ENCODE peak calls at places on chromosomes 3 and 15, in seven cellular contexts. J is Calu3, C is GM20000, Z is A549, V is PC-9, D is psoas muscle, T is cardiac fibroblast. S is an unnamed sample.
A peak's percentile ranks its signal among the peaks of the same experiment; 100 is the strongest.

GRCh38 chr3:62370112-62371031 is 3.0 kb downstream of the FEZF2 start:
- DNase-seq in J (no peak), C (peak; percentile 20), Z (no peak), V (no peak), D (no peak), T (no peak), S (no peak)

GRCh38 chr15:73826711-73827243 is 46.6 kb upstream of the TBC1D21 start:
- DNase-seq in J (no peak), C (no peak), Z (no peak), V (no peak), D (no peak), T (no peak), S (no peak)

GRCh38 chr15:79901958-79902357 is 5.1 kb upstream of the MTHFS start:
- DNase-seq in J (no peak), C (no peak), Z (no peak), V (no peak), D (no peak), T (peak; percentile 56), S (no peak)

GRCh38 chr3:171890398-171890797 is 47.2 kb downstream of the TMEM212 start:
- DNase-seq in J (peak; percentile 30), C (no peak), Z (no peak), V (no peak), D (no peak), T (no peak), S (no peak)

GRCh38 chr3:14410501-14411165 is 8.2 kb downstream of the SLC6A6 start:
- DNase-seq in J (peak; percentile 62), C (no peak), Z (peak; percentile 98), V (peak; percentile 93), D (peak; percentile 62), T (peak; percentile 92), S (no peak)

GRCh38 chr3:5009506-5010100 is 30.4 kb downstream of the BHLHE40 start:
- DNase-seq in J (no peak), C (no peak), Z (no peak), V (no peak), D (no peak), T (no peak), S (no peak)

GRCh38 chr3:124142389-124142970 is 150.6 kb upstream of the ROPN1 start:
- DNase-seq in J (no peak), C (no peak), Z (no peak), V (no peak), D (no peak), T (no peak), S (peak; percentile 10)

GRCh38 chr3:183427206-183428139 is 946 bp downstream of the MCF2L2 start:
- DNase-seq in J (no peak), C (peak; percentile 36), Z (no peak), V (no peak), D (no peak), T (no peak), S (no peak)

GRCh38 chr3:146503459-146504202 is 34.3 kb upstream of the PLSCR2 start:
- DNase-seq in J (peak; percentile 88), C (peak; percentile 61), Z (peak; percentile 88), V (peak; percentile 93), D (no peak), T (peak; percentile 98), S (peak; percentile 62)

GRCh38 chr3:87045473-87045872 is 54.5 kb upstream of the VGLL3 start:
- DNase-seq in J (no peak), C (no peak), Z (no peak), V (no peak), D (no peak), T (no peak), S (no peak)

GRCh38 chr15:99493461-99493860 is 72.3 kb upstream of the MEF2A start:
- DNase-seq in J (no peak), C (no peak), Z (no peak), V (no peak), D (no peak), T (no peak), S (no peak)

GRCh38 chr15:75104804-75105557 is 81.6 kb downstream of the PPCDC start:
- DNase-seq in J (peak; percentile 93), C (peak; percentile 79), Z (peak; percentile 93), V (peak; percentile 98), D (no peak), T (peak; percentile 99), S (peak; percentile 83)

GRCh38 chr3:197494366-197495058 is 61.3 kb downstream of the BDH1 start:
- DNase-seq in J (peak; percentile 39), C (no peak), Z (peak; percentile 38), V (peak; percentile 53), D (no peak), T (peak; percentile 54), S (no peak)

GRCh38 chr3:18044191-18044590 is 301.8 kb upstream of the TBC1D5 start:
- DNase-seq in J (no peak), C (no peak), Z (no peak), V (no peak), D (no peak), T (no peak), S (no peak)

GRCh38 chr15:23422946-23423708 is 23.9 kb downstream of the GOLGA6L2 start:
- DNase-seq in J (no peak), C (no peak), Z (peak; percentile 69), V (no peak), D (no peak), T (peak; percentile 7), S (no peak)

GRCh38 chr3:10444511-10444910 is 60.9 kb downstream of the ATP2B2 start:
- DNase-seq in J (no peak), C (no peak), Z (no peak), V (no peak), D (no peak), T (no peak), S (no peak)

GRCh38 chr15:48592221-48592731 is 53.2 kb downstream of the FBN1 start:
- DNase-seq in J (no peak), C (no peak), Z (peak; percentile 9), V (peak; percentile 65), D (no peak), T (peak; percentile 97), S (no peak)

GRCh38 chr15:66145242-66146182 is 108.0 kb downstream of the MEGF11 start:
- DNase-seq in J (no peak), C (no peak), Z (no peak), V (no peak), D (no peak), T (no peak), S (no peak)

GRCh38 chr3:36403661-36404060 is 23.4 kb downstream of the STAC start:
- DNase-seq in J (no peak), C (no peak), Z (no peak), V (no peak), D (no peak), T (peak; percentile 31), S (no peak)

GRCh38 chr3:36405193-36405592 is 24.9 kb downstream of the STAC start:
- DNase-seq in J (no peak), C (no peak), Z (no peak), V (no peak), D (no peak), T (no peak), S (no peak)

GRCh38 chr3:36409862-36410261 is 29.6 kb downstream of the STAC start:
- DNase-seq in J (no peak), C (no peak), Z (no peak), V (no peak), D (no peak), T (no peak), S (no peak)

DNA sequence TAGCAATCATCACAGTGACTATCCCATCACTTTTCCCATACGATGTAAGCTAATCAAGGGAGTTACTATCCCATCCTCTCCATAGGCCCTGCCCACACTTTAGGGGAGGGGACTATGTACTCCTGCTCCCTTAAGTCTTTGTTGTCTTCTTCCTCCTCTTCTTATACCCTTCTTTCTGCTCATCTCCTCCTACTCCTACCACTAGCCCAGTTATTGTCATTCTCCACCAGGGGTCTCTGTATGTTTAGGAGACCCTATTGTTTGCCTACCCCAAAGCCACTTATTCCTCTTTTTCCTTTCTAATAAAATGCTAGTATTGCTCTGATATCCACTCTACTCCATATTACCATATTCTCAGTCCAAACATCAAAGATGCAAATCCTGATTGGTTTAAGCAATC is 27.8 kb downstream of the STAC start:
- DNase-seq in J (no peak), C (no peak), Z (no peak), V (no peak), D (no peak), T (peak; percentile 5), S (no peak)
- TF ChIP-seq CTCF in J (no peak), C (no peak), Z (peak; percentile 13), V (peak; percentile 15), D (no peak), T (no peak), S (no peak)

DNA sequence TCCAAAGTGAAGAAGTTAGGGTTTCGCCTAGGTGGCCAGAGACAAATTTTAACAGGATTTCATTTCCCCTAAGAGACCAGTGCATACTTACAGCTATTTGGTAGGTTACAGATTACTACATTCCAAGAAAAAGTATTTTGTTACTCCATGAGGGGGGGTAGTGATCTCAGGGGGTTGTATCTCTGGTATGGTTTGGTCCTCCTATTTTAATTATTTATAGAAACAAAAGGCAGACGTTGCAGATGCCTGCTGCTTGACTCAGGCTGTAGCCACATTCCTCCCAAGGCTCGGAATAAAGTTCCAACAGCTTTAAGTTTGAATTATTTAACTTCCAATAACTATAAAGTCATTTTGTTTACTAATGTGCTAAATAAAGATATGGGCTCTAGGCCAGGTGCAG is 1.3 kb upstream of the TRIM59 start:
- DNase-seq in J (no peak), C (no peak), Z (no peak), V (no peak), D (no peak), T (peak; percentile 90), S (no peak)
- TF ChIP-seq CTCF in J (no peak), C (no peak), Z (no peak), V (no peak), D (no peak), T (peak; percentile 21), S (no peak)

DNA sequence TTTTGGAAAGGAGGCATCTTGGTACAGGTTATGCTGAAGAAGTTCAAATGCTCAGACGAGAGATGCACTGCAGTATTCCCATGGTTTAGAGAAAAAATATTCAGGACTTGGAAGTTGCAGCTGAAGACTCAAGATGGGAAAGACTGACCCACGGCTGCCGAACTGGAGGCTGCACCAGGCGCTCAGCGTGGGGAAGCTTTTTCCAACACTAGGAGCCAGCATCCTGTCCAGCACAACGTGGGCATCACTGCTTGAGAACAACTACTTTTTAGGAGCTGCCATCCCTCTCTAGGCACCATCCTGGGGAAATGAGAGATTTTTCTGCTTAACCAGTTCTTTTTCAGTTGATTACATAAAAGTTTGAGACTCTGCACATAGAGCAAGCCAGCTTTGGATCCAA is 94.0 kb downstream of the LRIG1 start:
- DNase-seq in J (no peak), C (no peak), Z (no peak), V (no peak), D (no peak), T (no peak), S (no peak)
- TF ChIP-seq CTCF in J (no peak), C (no peak), Z (no peak), V (no peak), D (no peak), T (no peak), S (no peak)

DNA sequence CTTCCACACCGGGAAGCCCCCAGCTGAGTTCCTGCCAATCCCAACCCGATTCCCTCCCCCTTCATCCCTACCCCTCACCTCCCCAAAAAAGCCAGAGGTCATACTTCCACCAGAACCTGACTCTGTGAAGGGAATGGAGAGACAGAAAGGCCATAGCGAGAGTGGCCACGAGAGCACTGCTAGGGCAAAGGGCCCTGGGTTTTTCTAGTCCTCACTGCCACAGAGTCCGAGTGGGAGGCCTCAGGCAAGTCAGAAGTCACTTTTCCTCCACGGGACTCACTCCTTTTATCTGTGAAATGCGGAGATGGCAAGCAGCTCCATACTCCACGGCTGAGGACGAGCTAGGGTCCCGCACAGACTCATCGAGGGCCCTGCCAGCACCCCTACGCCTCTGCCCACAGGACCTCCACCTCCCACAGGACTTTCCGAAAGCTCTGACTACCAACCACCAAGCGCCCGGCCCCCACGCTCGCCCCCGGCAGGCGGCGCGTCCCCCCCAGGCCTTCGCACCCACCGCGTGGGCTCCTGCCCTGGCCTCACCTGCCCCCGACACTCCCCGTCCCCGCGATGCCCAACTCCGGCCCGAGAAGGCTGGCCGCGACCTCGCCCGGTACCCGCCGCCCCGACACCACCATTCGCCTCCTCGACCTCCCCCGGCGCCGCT is 794 bp downstream of the ATP13A3 start:
- DNase-seq in J (peak; percentile 51), C (peak; percentile 66), Z (no peak), V (peak; percentile 31), D (peak; percentile 50), T (peak; percentile 47), S (peak; percentile 45)
- TF ChIP-seq CTCF in J (no peak), C (no peak), Z (no peak), V (peak; percentile 27), D (peak; percentile 9), T (peak; percentile 3), S (no peak)

S was measured in GM13976.